ENCODE peak calls at places on chromosomes 13 and 19, in six cellular contexts. One of them, this sample, is unnamed.

GRCh38 chr13:111489301-111489700 is 168.9 kb downstream of the TEX29 start:
- DNase-seq in prostate gland: no peak
- DNase-seq in iPS DF 6.9: no peak
- DNase-seq in upper lobe of left lung: no peak
- DNase-seq in SJCRH30: no peak
- DNase-seq in brain microvascular endothelial cell: no peak
- DNase-seq in this sample: no peak

GRCh38 chr13:36131215-36131930 is at the start of gene DCLK1:
- DNase-seq in upper lobe of left lung: peak
- DNase-seq in iPS DF 6.9: no peak
- DNase-seq in brain microvascular endothelial cell: peak
- DNase-seq in SJCRH30: peak
- DNase-seq in prostate gland: peak
- DNase-seq in this sample: no peak

GRCh38 chr19:38726284-38726673 is 18.0 kb downstream of the CAPN12 start:
- DNase-seq in brain microvascular endothelial cell: no peak
- DNase-seq in upper lobe of left lung: no peak
- DNase-seq in prostate gland: no peak
- DNase-seq in iPS DF 6.9: no peak
- DNase-seq in SJCRH30: no peak
- DNase-seq in this sample: no peak

GRCh38 chr13:27117947-27118346 is 53.7 kb downstream of the USP12 start:
- DNase-seq in brain microvascular endothelial cell: no peak
- DNase-seq in upper lobe of left lung: no peak
- DNase-seq in iPS DF 6.9: no peak
- DNase-seq in SJCRH30: peak
- DNase-seq in prostate gland: no peak
- DNase-seq in this sample: no peak

GRCh38 chr19:30153326-30154210 is 211.5 kb downstream of the URI1 start:
- DNase-seq in prostate gland: no peak
- DNase-seq in upper lobe of left lung: no peak
- DNase-seq in iPS DF 6.9: no peak
- DNase-seq in brain microvascular endothelial cell: no peak
- DNase-seq in SJCRH30: no peak
- DNase-seq in this sample: no peak

GRCh38 chr19:49224856-49225255 is 67.3 kb downstream of the TRPM4 start:
- DNase-seq in upper lobe of left lung: peak
- DNase-seq in SJCRH30: peak
- DNase-seq in iPS DF 6.9: peak
- DNase-seq in prostate gland: peak
- DNase-seq in brain microvascular endothelial cell: peak
- DNase-seq in this sample: no peak

GRCh38 chr13:53206455-53206854 is 177.8 kb downstream of the OLFM4 start:
- DNase-seq in iPS DF 6.9: no peak
- DNase-seq in brain microvascular endothelial cell: no peak
- DNase-seq in upper lobe of left lung: no peak
- DNase-seq in SJCRH30: no peak
- DNase-seq in prostate gland: no peak
- DNase-seq in this sample: no peak

GRCh38 chr13:43805681-43806128 is 18.9 kb upstream of the ENOX1 start:
- DNase-seq in iPS DF 6.9: no peak
- DNase-seq in upper lobe of left lung: no peak
- DNase-seq in prostate gland: no peak
- DNase-seq in SJCRH30: no peak
- DNase-seq in brain microvascular endothelial cell: peak
- DNase-seq in this sample: no peak

GRCh38 chr19:52600639-52601024 is 30.5 kb downstream of the ZNF701 start:
- DNase-seq in brain microvascular endothelial cell: no peak
- DNase-seq in prostate gland: no peak
- DNase-seq in upper lobe of left lung: peak
- DNase-seq in iPS DF 6.9: no peak
- DNase-seq in SJCRH30: peak
- DNase-seq in this sample: no peak

GRCh38 chr13:96781141-96781540 is 213.1 kb downstream of the OXGR1 start:
- DNase-seq in brain microvascular endothelial cell: no peak
- DNase-seq in iPS DF 6.9: no peak
- DNase-seq in SJCRH30: no peak
- DNase-seq in prostate gland: no peak
- DNase-seq in upper lobe of left lung: no peak
- DNase-seq in this sample: peak

GRCh38 chr13:110506859-110507566 is 54.5 kb downstream of the RAB20 start:
- DNase-seq in iPS DF 6.9: no peak
- DNase-seq in prostate gland: peak
- DNase-seq in brain microvascular endothelial cell: no peak
- DNase-seq in upper lobe of left lung: peak
- DNase-seq in SJCRH30: no peak
- DNase-seq in this sample: no peak

GRCh38 chr19:4442846-4443146 is 14.8 kb downstream of the UBXN6 start:
- DNase-seq in upper lobe of left lung: no peak
- DNase-seq in brain microvascular endothelial cell: no peak
- DNase-seq in iPS DF 6.9: no peak
- DNase-seq in SJCRH30: no peak
- DNase-seq in prostate gland: no peak
- DNase-seq in this sample: no peak

GRCh38 chr13:40466271-40466670 is 200.2 kb downstream of the FOXO1 start:
- DNase-seq in iPS DF 6.9: no peak
- DNase-seq in prostate gland: no peak
- DNase-seq in SJCRH30: peak
- DNase-seq in brain microvascular endothelial cell: no peak
- DNase-seq in upper lobe of left lung: no peak
- DNase-seq in this sample: no peak

GRCh38 chr13:44903596-44903995 is 85.7 kb downstream of the NUFIP1 start:
- DNase-seq in brain microvascular endothelial cell: peak
- DNase-seq in SJCRH30: peak
- DNase-seq in prostate gland: no peak
- DNase-seq in upper lobe of left lung: peak
- DNase-seq in iPS DF 6.9: no peak
- DNase-seq in this sample: no peak

GRCh38 chr13:73952683-73953082 is 181.5 kb downstream of the KLF12 start:
- DNase-seq in prostate gland: no peak
- DNase-seq in SJCRH30: peak
- DNase-seq in iPS DF 6.9: no peak
- DNase-seq in upper lobe of left lung: no peak
- DNase-seq in brain microvascular endothelial cell: peak
- DNase-seq in this sample: no peak

GRCh38 chr19:50983625-50984292 is at the start of gene KLK7:
- DNase-seq in iPS DF 6.9: no peak
- DNase-seq in brain microvascular endothelial cell: no peak
- DNase-seq in prostate gland: no peak
- DNase-seq in upper lobe of left lung: no peak
- DNase-seq in SJCRH30: no peak
- DNase-seq in this sample: no peak

GRCh38 chr13:20823071-20823470 is 49.3 kb upstream of the EEF1AKMT1 start:
- DNase-seq in SJCRH30: no peak
- DNase-seq in iPS DF 6.9: no peak
- DNase-seq in brain microvascular endothelial cell: no peak
- DNase-seq in prostate gland: no peak
- DNase-seq in upper lobe of left lung: no peak
- DNase-seq in this sample: no peak

GRCh38 chr13:73090812-73091187 is 32.0 kb downstream of the KLF5 start:
- DNase-seq in brain microvascular endothelial cell: no peak
- DNase-seq in iPS DF 6.9: no peak
- DNase-seq in prostate gland: no peak
- DNase-seq in SJCRH30: no peak
- DNase-seq in upper lobe of left lung: no peak
- DNase-seq in this sample: no peak

DNA sequence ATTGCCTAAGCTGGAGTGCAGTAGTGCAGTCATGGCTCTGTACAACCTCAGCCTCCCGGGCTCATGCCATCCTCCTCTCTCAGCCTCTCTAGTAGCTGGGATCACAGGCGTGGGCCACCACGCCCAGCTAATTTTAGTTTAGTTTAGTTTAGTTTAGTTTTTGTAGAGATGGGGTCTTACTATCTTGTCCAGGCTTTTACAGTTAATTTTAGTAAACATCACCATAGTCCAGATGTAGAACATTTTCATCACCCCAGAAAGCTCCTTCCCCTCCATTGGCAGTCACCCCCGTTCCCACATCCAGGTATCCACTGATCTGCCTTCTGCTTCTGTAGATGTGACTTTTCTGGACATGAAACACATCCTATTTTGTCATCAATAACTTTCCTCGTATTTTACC is 41.1 kb downstream of the DNM2 start:
- DNase-seq in prostate gland: no peak
- DNase-seq in upper lobe of left lung: no peak
- DNase-seq in SJCRH30: no peak
- DNase-seq in brain microvascular endothelial cell: no peak
- DNase-seq in iPS DF 6.9: no peak
- DNase-seq in this sample: no peak
- H3K27ac ChIP-seq in prostate gland: no peak
- H3K27ac ChIP-seq in upper lobe of left lung: peak
- H3K27ac ChIP-seq in SJCRH30: no peak
- H3K27ac ChIP-seq in brain microvascular endothelial cell: no peak
- H3K27ac ChIP-seq in iPS DF 6.9: no peak
- H3K27ac ChIP-seq in this sample: no peak

GRCh38 chr13:94632227-94632980 is 30.7 kb downstream of the GPR180 start:
- DNase-seq in upper lobe of left lung: no peak
- DNase-seq in brain microvascular endothelial cell: no peak
- DNase-seq in prostate gland: no peak
- DNase-seq in iPS DF 6.9: no peak
- DNase-seq in SJCRH30: no peak
- DNase-seq in this sample: no peak
- H3K27ac ChIP-seq in upper lobe of left lung: no peak
- H3K27ac ChIP-seq in brain microvascular endothelial cell: no peak
- H3K27ac ChIP-seq in prostate gland: no peak
- H3K27ac ChIP-seq in iPS DF 6.9: no peak
- H3K27ac ChIP-seq in SJCRH30: no peak
- H3K27ac ChIP-seq in this sample: no peak

GRCh38 chr13:42110410-42111155 is 62.1 kb downstream of the DGKH start:
- DNase-seq in upper lobe of left lung: no peak
- DNase-seq in brain microvascular endothelial cell: peak
- DNase-seq in prostate gland: peak
- DNase-seq in SJCRH30: peak
- DNase-seq in iPS DF 6.9: no peak
- DNase-seq in this sample: no peak
- H3K27ac ChIP-seq in upper lobe of left lung: no peak
- H3K27ac ChIP-seq in brain microvascular endothelial cell: no peak
- H3K27ac ChIP-seq in prostate gland: no peak
- H3K27ac ChIP-seq in SJCRH30: no peak
- H3K27ac ChIP-seq in iPS DF 6.9: no peak
- H3K27ac ChIP-seq in this sample: no peak

DNA sequence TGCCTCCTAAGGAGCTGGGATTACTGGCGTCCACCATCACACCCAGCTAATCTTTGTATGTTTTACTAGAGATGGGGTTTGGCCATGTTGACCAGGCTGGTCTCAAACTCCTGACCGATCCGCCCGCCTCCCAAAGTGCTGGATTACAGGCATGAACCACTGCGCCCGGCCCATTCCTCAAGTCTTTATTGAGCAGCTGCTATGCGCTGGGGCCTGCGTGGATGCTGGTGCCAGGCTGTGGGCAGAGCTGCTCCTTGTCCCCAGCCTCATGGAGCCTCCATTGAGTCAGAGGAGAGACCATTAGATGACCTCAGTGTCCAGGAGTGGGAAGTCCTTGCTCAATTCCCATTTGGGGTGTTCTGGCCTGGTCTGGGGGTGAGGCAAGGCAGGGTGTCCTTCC is 4.2 kb downstream of the ANGPTL4 start:
- DNase-seq in prostate gland: no peak
- DNase-seq in iPS DF 6.9: no peak
- DNase-seq in SJCRH30: no peak
- DNase-seq in upper lobe of left lung: no peak
- DNase-seq in brain microvascular endothelial cell: no peak
- DNase-seq in this sample: no peak
- H3K27ac ChIP-seq in prostate gland: no peak
- H3K27ac ChIP-seq in iPS DF 6.9: no peak
- H3K27ac ChIP-seq in SJCRH30: peak
- H3K27ac ChIP-seq in upper lobe of left lung: no peak
- H3K27ac ChIP-seq in brain microvascular endothelial cell: peak
- H3K27ac ChIP-seq in this sample: no peak

GRCh38 chr13:48223016-48223385 is 10.0 kb upstream of the ITM2B start:
- DNase-seq in SJCRH30: no peak
- DNase-seq in brain microvascular endothelial cell: no peak
- DNase-seq in prostate gland: no peak
- DNase-seq in iPS DF 6.9: no peak
- DNase-seq in upper lobe of left lung: no peak
- DNase-seq in this sample: no peak
- H3K27ac ChIP-seq in SJCRH30: no peak
- H3K27ac ChIP-seq in brain microvascular endothelial cell: peak
- H3K27ac ChIP-seq in prostate gland: peak
- H3K27ac ChIP-seq in iPS DF 6.9: no peak
- H3K27ac ChIP-seq in upper lobe of left lung: peak
- H3K27ac ChIP-seq in this sample: no peak

GRCh38 chr19:3034845-3035541 is 5.9 kb upstream of the TLE2 start:
- DNase-seq in SJCRH30: peak
- DNase-seq in brain microvascular endothelial cell: no peak
- DNase-seq in iPS DF 6.9: no peak
- DNase-seq in upper lobe of left lung: peak
- DNase-seq in prostate gland: peak
- DNase-seq in this sample: no peak
- H3K27ac ChIP-seq in SJCRH30: peak
- H3K27ac ChIP-seq in brain microvascular endothelial cell: no peak
- H3K27ac ChIP-seq in iPS DF 6.9: no peak
- H3K27ac ChIP-seq in upper lobe of left lung: peak
- H3K27ac ChIP-seq in prostate gland: peak
- H3K27ac ChIP-seq in this sample: peak

DNA sequence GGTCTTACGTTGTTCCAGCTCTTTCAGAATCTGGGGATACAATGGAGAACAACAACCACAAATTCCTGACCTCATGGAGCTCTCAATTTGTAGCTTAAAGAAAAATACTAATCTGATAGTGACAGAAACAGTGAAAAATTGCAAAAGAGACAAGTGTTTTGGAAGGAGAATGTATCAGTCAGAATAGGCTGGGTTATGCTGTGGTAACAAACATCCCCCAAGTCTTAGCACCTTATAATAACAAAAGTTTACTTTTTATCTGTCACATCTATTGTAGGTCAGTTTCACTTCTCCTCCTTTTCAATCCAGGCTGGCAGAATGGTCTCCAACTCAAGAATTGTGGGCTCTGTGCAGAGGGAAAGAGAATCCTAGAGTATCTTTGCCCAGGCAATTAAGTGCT is 9.5 kb downstream of the FAM187B start:
- DNase-seq in prostate gland: no peak
- DNase-seq in SJCRH30: no peak
- DNase-seq in brain microvascular endothelial cell: no peak
- DNase-seq in upper lobe of left lung: no peak
- DNase-seq in iPS DF 6.9: no peak
- DNase-seq in this sample: no peak
- H3K27ac ChIP-seq in prostate gland: no peak
- H3K27ac ChIP-seq in SJCRH30: no peak
- H3K27ac ChIP-seq in brain microvascular endothelial cell: no peak
- H3K27ac ChIP-seq in upper lobe of left lung: no peak
- H3K27ac ChIP-seq in iPS DF 6.9: no peak
- H3K27ac ChIP-seq in this sample: no peak